ENCODE peak calls at places on chromosomes 5 and 9, in four cellular contexts. I, H, V and M are unnamed samples.

GRCh38 chr9:85610074-85610855 is 131.5 kb downstream of the AGTPBP1 start:
- DNase-seq in I (peak; percentile 45), H (no peak), V (peak; percentile 69), M (peak; percentile 62)

GRCh38 chr9:101235105-101235866 is 149.5 kb downstream of the BAAT start:
- DNase-seq in I (no peak), H (no peak), V (peak; percentile 45), M (no peak)

GRCh38 chr5:116567100-116567499 is 7.5 kb downstream of the SEMA6A start:
- DNase-seq in I (no peak), H (no peak), V (no peak), M (no peak)

GRCh38 chr5:32329395-32329834 is 16.7 kb upstream of the MTMR12 start:
- DNase-seq in I (peak; percentile 13), H (no peak), V (peak; percentile 13), M (peak; percentile 35)

GRCh38 chr9:13804532-13804931 is 509.4 kb downstream of the NFIB start:
- DNase-seq in I (no peak), H (no peak), V (no peak), M (no peak)

GRCh38 chr5:139492700-139493192 is 10.2 kb upstream of the STING1 start:
- DNase-seq in I (no peak), H (no peak), V (no peak), M (no peak)

GRCh38 chr9:18741880-18742279 is 267.9 kb downstream of the ADAMTSL1 start:
- DNase-seq in I (no peak), H (no peak), V (no peak), M (no peak)

GRCh38 chr9:70407081-70407503 is 7.4 kb downstream of the KLF9 start:
- DNase-seq in I (no peak), H (no peak), V (no peak), M (no peak)

GRCh38 chr5:179328291-179328690 is 17.0 kb downstream of the ADAMTS2 start:
- DNase-seq in I (no peak), H (no peak), V (no peak), M (no peak)

GRCh38 chr5:149639718-149640117 is 58.4 kb downstream of the ARHGEF37 start:
- DNase-seq in I (no peak), H (no peak), V (peak; percentile 40), M (no peak)

GRCh38 chr9:137589441-137590122 is 730 bp downstream of the ZMYND19 start:
- DNase-seq in I (no peak), H (no peak), V (no peak), M (no peak)

GRCh38 chr5:135587849-135588248 is 9.1 kb upstream of the CXCL14 start:
- DNase-seq in I (no peak), H (no peak), V (no peak), M (no peak)

GRCh38 chr5:177546262-177546741 is 8.1 kb downstream of the FAM193B start:
- DNase-seq in I (no peak), H (no peak), V (no peak), M (no peak)

GRCh38 chr9:87655731-87656130 is 70.2 kb upstream of the CTSL start:
- DNase-seq in I (no peak), H (no peak), V (no peak), M (no peak)

GRCh38 chr9:69817202-69817601 is 3.4 kb upstream of the CFAP95 start:
- DNase-seq in I (no peak), H (no peak), V (no peak), M (no peak)

GRCh38 chr9:131667576-131667975 is 72.3 kb downstream of the RAPGEF1 start:
- DNase-seq in I (no peak), H (no peak), V (no peak), M (no peak)

GRCh38 chr5:109160468-109160867 is 249.3 kb downstream of the PJA2 start:
- DNase-seq in I (no peak), H (no peak), V (no peak), M (no peak)

GRCh38 chr5:171483453-171484177 is 64.2 kb downstream of the FGF18 start:
- DNase-seq in I (no peak), H (peak; percentile 63), V (no peak), M (no peak)

GRCh38 chr5:776862-777711 is 7.4 kb downstream of the ZDHHC11B start:
- DNase-seq in I (no peak), H (no peak), V (no peak), M (no peak)

GRCh38 chr9:38649731-38650363 is 29.5 kb upstream of the ANKRD18A start:
- DNase-seq in I (no peak), H (no peak), V (no peak), M (no peak)

GRCh38 chr5:142758062-142758802 is 11.9 kb upstream of the ARHGAP26 start:
- DNase-seq in I (no peak), H (no peak), V (no peak), M (no peak)